ENCODE peak calls at places on chromosomes 12 and 14, in eight cellular contexts. Q is activated CD4-positive, alpha-beta T cell treated with anti-CD3 and anti-CD28 coated beads, Interleukin-2, amount 10 ng/mL, durations not matched to agents 7 days and 5 days; F is H54; I is left ventricle myocardium superior; C is iris pigment epithelial cell; B is T1000; K is stimulated activated CD4-positive, alpha-beta T cell treated with anti-CD3 and anti-CD28 coated beads, Interleukin-15, amount 100 ng/mL, for 24 hours; V is AG10803. E is an unnamed sample.

GRCh38 chr12:6608592-6609311 is 1.6 kb upstream of the CHD4 start:
- DNase-seq in V (no peak), F (no peak), C (no peak), K (peak; percentile 42), I (peak; percentile 48), Q (peak; percentile 39), B (no peak), E (no peak)

GRCh38 chr12:111785651-111786050 is 18.9 kb downstream of the ALDH2 start:
- DNase-seq in K (no peak), Q (no peak), I (no peak), V (peak; percentile 26), F (no peak), B (no peak), C (peak; percentile 55), E (no peak)

GRCh38 chr12:22856120-22856699 is 231.2 kb downstream of the ETNK1 start:
- DNase-seq in I (no peak), K (no peak), F (peak; percentile 2), B (no peak), V (peak; percentile 52), Q (no peak), C (peak; percentile 47), E (peak; percentile 2)

GRCh38 chr12:110733089-110733715 is 9.5 kb downstream of the PPP1CC start:
- DNase-seq in V (peak; percentile 77), I (no peak), F (no peak), K (no peak), C (peak; percentile 78), Q (no peak), B (no peak), E (peak; percentile 64)

GRCh38 chr12:54082402-54082892 is 28.8 kb downstream of the HOXC4 start:
- DNase-seq in K (peak; percentile 48), F (no peak), B (no peak), Q (peak; percentile 50), V (no peak), C (peak; percentile 26), I (no peak), E (no peak)

GRCh38 chr12:90653051-90653450 is 301.9 kb downstream of the CCER1 start:
- DNase-seq in V (peak; percentile 49), B (peak; percentile 83), F (no peak), Q (no peak), C (peak; percentile 4), I (no peak), K (no peak), E (no peak)

GRCh38 chr14:34361504-34362011 is 100.5 kb downstream of the SPTSSA start:
- DNase-seq in B (no peak), C (peak; percentile 14), I (no peak), K (no peak), Q (no peak), V (peak; percentile 25), F (no peak), E (no peak)

GRCh38 chr12:71392521-71393145 is 47.0 kb upstream of the LGR5 start:
- DNase-seq in F (peak; percentile 36), K (no peak), Q (peak; percentile 7), I (no peak), V (peak; percentile 81), C (peak; percentile 82), B (no peak), E (peak; percentile 74)

GRCh38 chr12:117188961-117189724 is 1.1 kb downstream of the FBXO21 start:
- DNase-seq in V (peak; percentile 49), C (peak; percentile 69), B (no peak), I (no peak), K (no peak), Q (no peak), F (no peak), E (peak; percentile 36)

GRCh38 chr14:23364604-23365352 is at the start of gene EFS:
- DNase-seq in K (no peak), B (no peak), I (peak; percentile 76), C (peak; percentile 27), Q (no peak), V (peak; percentile 38), F (no peak), E (no peak)

GRCh38 chr12:106317406-106318082 is 15.0 kb downstream of the TCP11L2 start:
- DNase-seq in F (no peak), V (no peak), Q (no peak), B (no peak), K (no peak), I (no peak), C (no peak), E (no peak)